ENCODE peak calls at places on chromosome 11, in ten cellular contexts. L is IMR-90, I is fibroblast of pulmonary artery, D is stomach, Y is left ventricle myocardium inferior, C is choroid plexus epithelial cell, K is small intestine, F is hepatocyte, U is RWPE2, M is foreskin fibroblast. X is an unnamed sample.

GRCh38 chr11:79076526-79077115 is 364.2 kb downstream of the TENM4 start:
- DNase-seq in L (no peak), I (peak; percentile 59), D (peak; percentile 50), Y (peak; percentile 50), C (peak; percentile 78), K (peak; percentile 38), F (peak; percentile 50), U (no peak), M (no peak), X (peak; percentile 47)

GRCh38 chr11:36600155-36600554 is 2.1 kb upstream of the RAG2 start:
- DNase-seq in L (no peak), I (no peak), D (no peak), Y (no peak), C (no peak), K (no peak), F (no peak), U (no peak), M (no peak), X (no peak)

GRCh38 chr11:131253142-131253884 is 117.1 kb upstream of the NTM start:
- DNase-seq in L (no peak), I (no peak), D (no peak), Y (no peak), C (no peak), K (no peak), F (no peak), U (no peak), M (no peak), X (no peak)

GRCh38 chr11:2385156-2386151 is 8.3 kb downstream of the CD81 start:
- DNase-seq in L (no peak), I (no peak), D (no peak), Y (no peak), C (no peak), K (no peak), F (no peak), U (no peak), M (no peak), X (no peak)

GRCh38 chr11:44623716-44624491 is 58.4 kb downstream of the CD82 start:
- DNase-seq in L (peak; percentile 43), I (peak; percentile 57), D (peak; percentile 24), Y (no peak), C (no peak), K (no peak), F (peak; percentile 5), U (no peak), M (no peak), X (peak; percentile 5)

GRCh38 chr11:15603208-15603607 is 488.5 kb downstream of the INSC start:
- DNase-seq in L (no peak), I (no peak), D (no peak), Y (peak; percentile 42), C (no peak), K (no peak), F (peak; percentile 39), U (no peak), M (no peak), X (no peak)

GRCh38 chr11:59878482-59878881 is at the start of gene OOSP3:
- DNase-seq in L (no peak), I (no peak), D (no peak), Y (no peak), C (no peak), K (no peak), F (no peak), U (no peak), M (no peak), X (no peak)

GRCh38 chr11:71326328-71326940 is 74.1 kb upstream of the SHANK2 start:
- DNase-seq in L (no peak), I (no peak), D (no peak), Y (no peak), C (no peak), K (no peak), F (no peak), U (peak; percentile 32), M (no peak), X (no peak)

GRCh38 chr11:66277475-66278391 is at the start of gene CNIH2:
- DNase-seq in L (no peak), I (no peak), D (peak; percentile 39), Y (no peak), C (no peak), K (peak; percentile 74), F (peak; percentile 68), U (no peak), M (no peak), X (peak; percentile 47)

GRCh38 chr11:83766932-83767331 is 480.8 kb upstream of the CCDC90B start:
- DNase-seq in L (no peak), I (no peak), D (no peak), Y (no peak), C (no peak), K (no peak), F (no peak), U (no peak), M (no peak), X (no peak)

GRCh38 chr11:14015711-14016110 is 53.2 kb downstream of the SPON1 start:
- DNase-seq in L (peak; percentile 81), I (peak; percentile 40), D (no peak), Y (no peak), C (peak; percentile 33), K (peak; percentile 87), F (peak; percentile 73), U (no peak), M (peak; percentile 56), X (no peak)

GRCh38 chr11:30392221-30392784 is 69.4 kb downstream of the ARL14EP start:
- DNase-seq in L (no peak), I (peak; percentile 1), D (no peak), Y (no peak), C (peak; percentile 25), K (no peak), F (peak; percentile 32), U (no peak), M (no peak), X (no peak)

GRCh38 chr11:79400717-79401330 is 40.0 kb downstream of the TENM4 start:
- DNase-seq in L (peak; percentile 25), I (peak; percentile 48), D (peak; percentile 48), Y (peak; percentile 36), C (peak; percentile 50), K (peak; percentile 28), F (peak; percentile 46), U (no peak), M (peak; percentile 31), X (peak; percentile 44)

GRCh38 chr11:47390084-47390760 is 11.9 kb upstream of the SPI1 start:
- DNase-seq in L (no peak), I (no peak), D (no peak), Y (no peak), C (no peak), K (no peak), F (no peak), U (no peak), M (no peak), X (no peak)

GRCh38 chr11:61917357-61918109 is at the start of gene RAB3IL1:
- DNase-seq in L (no peak), I (peak; percentile 53), D (peak; percentile 56), Y (peak; percentile 78), C (no peak), K (peak; percentile 29), F (peak; percentile 86), U (no peak), M (no peak), X (peak; percentile 55)

GRCh38 chr11:725624-726202 is 19.7 kb downstream of the EPS8L2 start:
- DNase-seq in L (no peak), I (no peak), D (no peak), Y (no peak), C (no peak), K (no peak), F (peak; percentile 16), U (peak; percentile 67), M (no peak), X (no peak)
- H3K4me3 ChIP-seq in L (no peak overlapping the region), I (no peak overlapping the region), D (peak overlapping the region; percentile 25), Y (peak overlapping the region; percentile 53), C (no peak overlapping the region), K (peak overlapping the region; percentile 21), F (no peak overlapping the region), U (no peak overlapping the region), M (no peak overlapping the region), X (peak overlapping the region; percentile 39)

GRCh38 chr11:74697722-74698121 is 33.5 kb downstream of the CHRDL2 start:
- DNase-seq in L (no peak), I (no peak), D (no peak), Y (no peak), C (no peak), K (peak; percentile 32), F (no peak), U (no peak), M (no peak), X (no peak)

GRCh38 chr11:74696488-74696887 is 34.7 kb downstream of the CHRDL2 start:
- DNase-seq in L (no peak), I (no peak), D (no peak), Y (no peak), C (peak; percentile 35), K (no peak), F (no peak), U (no peak), M (no peak), X (no peak)

GRCh38 chr11:74694536-74694935 is 36.7 kb downstream of the CHRDL2 start:
- DNase-seq in L (no peak), I (no peak), D (no peak), Y (no peak), C (no peak), K (no peak), F (no peak), U (no peak), M (no peak), X (no peak)

GRCh38 chr11:74695705-74696280 is 35.4 kb downstream of the CHRDL2 start:
- DNase-seq in L (no peak), I (no peak), D (no peak), Y (no peak), C (no peak), K (no peak), F (no peak), U (no peak), M (no peak), X (no peak)

GRCh38 chr11:74696932-74697687 is 34.1 kb downstream of the CHRDL2 start:
- DNase-seq in L (peak; percentile 96), I (peak; percentile 98), D (peak; percentile 77), Y (peak; percentile 83), C (peak; percentile 95), K (peak; percentile 5), F (peak; percentile 76), U (no peak), M (peak; percentile 81), X (peak; percentile 72)
- H3K4me3 ChIP-seq in L (no peak overlapping the region), I (no peak overlapping the region), D (no peak overlapping the region), Y (peak overlapping the region; percentile 50), C (peak overlapping the region; percentile 20), K (no peak overlapping the region), F (no peak overlapping the region), U (no peak overlapping the region), M (no peak overlapping the region), X (no peak overlapping the region)

GRCh38 chr11:122882809-122883681 is 486 bp downstream of the JHY start:
- DNase-seq in L (peak; percentile 55), I (peak; percentile 64), D (peak; percentile 49), Y (peak; percentile 55), C (peak; percentile 97), K (peak; percentile 62), F (peak; percentile 74), U (no peak), M (peak; percentile 39), X (peak; percentile 74)
- H3K4me3 ChIP-seq in L (peak overlapping the region; percentile 41), I (peak overlapping the region; percentile 61), D (peak overlapping the region; percentile 63), Y (peak overlapping the region; percentile 68), C (peak overlapping the region; percentile 74), K (peak overlapping the region; percentile 59), F (peak overlapping the region; percentile 27), U (peak overlapping the region; percentile 50), M (peak overlapping the region; percentile 61), X (peak overlapping the region; percentile 72)

DNA sequence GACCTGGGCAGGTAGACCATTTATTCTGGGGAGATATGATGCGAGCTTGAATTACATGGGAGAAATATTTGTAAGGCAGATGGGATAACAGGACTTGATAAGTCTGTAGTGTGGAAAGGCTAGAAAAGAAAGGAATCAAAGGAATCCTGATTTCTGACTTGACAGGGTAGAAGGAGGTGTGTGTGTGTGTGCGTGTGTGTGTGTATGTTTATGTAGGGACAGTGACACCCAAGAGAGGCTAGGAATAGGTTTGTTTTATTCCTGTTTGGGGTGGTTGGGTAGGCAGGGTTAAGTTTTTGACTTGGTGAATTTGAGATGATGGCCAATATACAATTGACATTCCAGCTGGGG is 390 bp upstream of the HTATIP2 start:
- DNase-seq in L (no peak), I (no peak), D (no peak), Y (no peak), C (no peak), K (no peak), F (no peak), U (no peak), M (no peak), X (no peak)
- H3K4me3 ChIP-seq in L (peak overlapping the region; percentile 59), I (peak overlapping the region; percentile 56), D (peak overlapping the region; percentile 80), Y (peak overlapping the region; percentile 98), C (peak overlapping the region; percentile 75), K (peak overlapping the region; percentile 100), F (peak overlapping the region; percentile 68), U (peak overlapping the region; percentile 45), M (peak overlapping the region; percentile 60), X (peak overlapping the region; percentile 85)

X was measured in transverse colon.